ENCODE peak calls at places on chromosomes 16 and 17, in four cellular contexts. U is left lung, Q is lower lobe of right lung, F is tibial artery. H is an unnamed sample.

GRCh38 chr17:72614476-72614870 is 478.0 kb downstream of the SLC39A11 start:
- DNase-seq in U (no peak), Q (no peak), F (no peak), H (no peak)

GRCh38 chr16:49652441-49653175 is 203.3 kb downstream of the ZNF423 start:
- DNase-seq in U (peak; percentile 58), Q (peak; percentile 39), F (peak; percentile 79), H (no peak)

GRCh38 chr17:50270430-50271172 is 3.7 kb upstream of the TMEM92 start:
- DNase-seq in U (peak; percentile 85), Q (peak; percentile 55), F (peak; percentile 76), H (no peak)

GRCh38 chr17:66964083-66964771 is at the start of gene CACNG4:
- DNase-seq in U (peak; percentile 72), Q (no peak), F (no peak), H (no peak)

GRCh38 chr17:5913641-5914040 is 156.5 kb upstream of the WSCD1 start:
- DNase-seq in U (no peak), Q (no peak), F (no peak), H (no peak)

GRCh38 chr16:14105976-14106375 is 34.9 kb downstream of the MRTFB start:
- DNase-seq in U (no peak), Q (no peak), F (no peak), H (no peak)

GRCh38 chr17:1078062-1078711 is 81.3 kb downstream of the TIMM22 start:
- DNase-seq in U (peak; percentile 70), Q (peak; percentile 43), F (no peak), H (no peak)

GRCh38 chr16:55499281-55499680 is 9.6 kb upstream of the LPCAT2 start:
- DNase-seq in U (no peak), Q (no peak), F (no peak), H (no peak)

GRCh38 chr17:33099252-33099651 is 107.6 kb downstream of the SPACA3 start:
- DNase-seq in U (no peak), Q (no peak), F (no peak), H (no peak)

GRCh38 chr16:48136547-48137360 is 19.0 kb downstream of the ABCC12 start:
- DNase-seq in U (no peak), Q (no peak), F (no peak), H (no peak)
- TF ChIP-seq CTCF in U (no peak), Q (no peak), F (no peak), H (no peak)

GRCh38 chr17:81040791-81041337 is 5.9 kb downstream of the BAIAP2 start:
- DNase-seq in U (no peak), Q (no peak), F (no peak), H (peak; percentile 56)
- TF ChIP-seq CTCF in U (peak; percentile 41), Q (peak; percentile 43), F (no peak), H (peak; percentile 49)

DNA sequence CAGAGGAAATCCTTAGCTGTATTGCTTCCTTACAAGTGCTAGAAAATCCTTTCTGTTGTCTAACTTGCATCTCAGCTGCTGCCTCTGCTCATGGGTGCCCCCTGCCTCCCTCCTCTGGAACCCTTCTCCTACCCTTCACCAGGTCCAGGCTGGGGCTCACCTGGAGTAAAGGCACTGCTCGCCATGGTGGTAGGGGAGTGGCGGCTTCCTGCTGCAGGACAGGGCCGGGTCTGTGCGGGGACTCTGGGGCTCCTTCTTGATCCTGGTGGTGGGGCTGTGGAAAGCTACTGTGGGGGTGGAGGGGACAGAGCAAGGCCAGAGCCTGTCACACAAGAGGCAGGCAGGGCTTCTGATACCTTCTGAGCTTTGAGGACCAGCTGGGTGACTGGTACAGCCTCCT is 12.4 kb downstream of the ETV4 start:
- DNase-seq in U (no peak), Q (no peak), F (no peak), H (no peak)
- TF ChIP-seq CTCF in U (no peak), Q (no peak), F (no peak), H (no peak)

DNA sequence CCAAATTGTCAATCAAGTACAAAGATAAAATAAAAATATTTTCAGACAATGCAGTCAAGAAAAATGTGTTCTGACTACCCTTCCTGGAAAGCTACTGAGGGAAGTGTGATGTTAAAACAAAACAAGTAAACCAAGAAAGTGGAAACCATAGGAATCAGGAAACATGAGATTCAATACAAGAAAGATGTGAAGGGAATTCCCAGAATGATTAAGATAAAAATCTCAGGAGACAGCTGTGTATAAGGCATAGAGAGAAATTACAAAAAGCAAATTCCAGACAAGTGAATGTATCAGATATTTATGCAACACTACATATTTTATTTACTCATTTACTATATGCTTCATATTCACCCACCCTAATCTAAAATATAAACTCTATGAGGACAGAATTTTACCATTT is 32.2 kb downstream of the TRIM37 start:
- DNase-seq in U (no peak), Q (no peak), F (no peak), H (no peak)
- TF ChIP-seq CTCF in U (no peak), Q (no peak), F (no peak), H (no peak)

GRCh38 chr17:78132767-78133178 is 2.2 kb downstream of the TMC8 start:
- DNase-seq in U (no peak), Q (no peak), F (peak; percentile 62), H (no peak)

GRCh38 chr17:78130439-78131101 is at the start of gene TMC8:
- DNase-seq in U (peak; percentile 81), Q (no peak), F (no peak), H (no peak)

GRCh38 chr17:78132086-78132676 is 1.6 kb downstream of the TMC8 start:
- DNase-seq in U (peak; percentile 87), Q (peak; percentile 82), F (peak; percentile 65), H (no peak)

GRCh38 chr17:78130080-78130438 is 512 bp upstream of the TMC8 start:
- DNase-seq in U (no peak), Q (no peak), F (no peak), H (no peak)

DNA sequence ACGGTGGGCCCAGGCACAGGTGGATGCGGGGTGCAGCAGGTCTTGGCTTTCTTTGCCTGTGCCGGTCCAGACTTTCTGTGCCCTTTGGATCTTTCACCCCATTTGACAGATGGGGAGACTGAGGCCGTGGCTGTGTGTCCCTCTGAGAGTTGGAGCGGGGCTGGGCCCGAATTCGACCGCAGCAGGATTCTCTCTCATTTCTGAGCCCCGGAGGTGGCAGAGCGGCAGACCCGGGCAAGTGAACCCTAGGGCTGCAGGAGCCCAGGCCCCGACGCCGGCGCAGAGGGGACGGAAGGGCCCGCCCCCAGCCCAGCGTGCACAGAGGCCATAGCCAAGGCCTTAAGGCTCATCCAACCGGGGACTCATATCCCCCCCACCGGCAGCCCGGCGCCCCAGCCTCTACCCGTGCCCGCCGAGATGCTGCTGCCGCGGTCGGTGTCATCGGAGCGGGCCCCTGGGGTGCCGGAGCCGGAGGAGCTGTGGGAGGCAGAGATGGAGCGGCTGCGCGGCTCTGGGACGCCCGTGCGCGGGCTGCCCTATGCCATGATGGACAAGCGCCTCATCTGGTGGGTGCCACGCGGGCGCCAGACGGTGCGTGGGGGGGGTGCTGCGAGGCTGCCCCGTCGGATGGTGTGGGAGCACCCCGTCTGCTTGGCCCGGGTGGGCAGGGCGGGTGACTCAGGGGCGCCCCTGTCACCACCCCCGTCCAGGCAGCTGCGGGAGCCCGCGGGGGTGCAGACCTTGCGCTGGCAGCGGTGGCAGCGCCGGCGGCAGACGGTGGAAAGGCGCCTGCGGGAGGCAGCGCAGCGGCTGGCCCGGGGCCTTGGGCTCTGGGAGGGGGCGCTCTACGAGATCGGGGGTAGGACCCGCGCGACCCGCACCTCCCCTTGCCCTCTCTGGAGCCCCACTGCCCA is 858 bp downstream of the TMC8 start:
- DNase-seq in U (peak; percentile 91), Q (no peak), F (peak; percentile 65), H (no peak)
- TF ChIP-seq CTCF in U (no peak), Q (no peak), F (no peak), H (no peak)

GRCh38 chr16:17930280-17930679 is 406.3 kb downstream of the NPIPA8 start:
- DNase-seq in U (no peak), Q (no peak), F (no peak), H (no peak)
- TF ChIP-seq CTCF in U (no peak), Q (no peak), F (no peak), H (peak; percentile 33)

DNA sequence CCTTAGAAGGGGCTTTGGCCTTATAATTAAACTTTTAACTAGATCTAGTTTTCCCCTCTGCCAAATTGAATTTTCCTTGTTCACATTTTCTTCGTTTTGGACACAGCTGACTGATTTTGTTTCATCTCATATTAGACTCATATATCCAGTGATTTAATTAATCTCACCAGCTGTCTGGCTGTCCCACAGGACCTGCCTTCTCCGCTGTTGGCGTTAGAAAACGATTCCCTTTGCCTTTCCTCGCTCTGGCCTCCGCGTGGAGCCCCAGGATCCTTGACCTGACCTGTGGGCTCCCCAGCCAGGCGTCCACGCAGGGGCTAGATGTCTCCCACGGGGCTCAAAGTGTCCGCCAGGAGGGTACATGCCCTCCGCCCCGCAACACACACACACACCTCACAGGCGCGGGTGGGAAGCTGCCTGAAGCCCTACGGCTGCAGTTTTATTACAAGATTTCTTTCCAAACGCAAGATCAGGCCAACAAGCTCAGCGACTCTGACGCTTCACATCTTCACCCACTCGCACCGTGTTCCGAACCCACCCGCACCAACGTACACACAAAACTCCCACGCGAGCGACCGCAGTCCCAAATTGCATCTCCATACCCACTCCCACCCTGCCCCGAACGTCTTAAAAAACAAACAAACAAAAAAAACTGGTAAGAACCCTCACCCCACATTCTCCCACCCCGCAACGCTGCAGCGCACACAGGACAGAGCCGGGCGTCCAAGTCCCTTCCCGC is 1.1 kb downstream of the RPRML start:
- DNase-seq in U (no peak), Q (no peak), F (no peak), H (no peak)
- TF ChIP-seq CTCF in U (no peak), Q (no peak), F (no peak), H (no peak)

GRCh38 chr16:85553436-85554113 is 59.5 kb upstream of the GSE1 start:
- DNase-seq in U (peak; percentile 93), Q (peak; percentile 85), F (peak; percentile 83), H (no peak)
- TF ChIP-seq CTCF in U (peak; percentile 17), Q (peak; percentile 38), F (no peak), H (no peak)

GRCh38 chr16:86768231-86768791 is 190.0 kb downstream of the FOXL1 start:
- DNase-seq in U (no peak), Q (no peak), F (peak; percentile 31), H (no peak)
- TF ChIP-seq CTCF in U (no peak), Q (no peak), F (no peak), H (no peak)

GRCh38 chr16:67917140-67917851 is 14.4 kb downstream of the CTRL start:
- DNase-seq in U (no peak), Q (peak; percentile 53), F (no peak), H (no peak)
- TF ChIP-seq CTCF in U (no peak), Q (no peak), F (no peak), H (no peak)

H was measured in endothelial cell.